ENCODE peak calls at places on chromosome 19, in nine cellular contexts. One of them, this sample, is unnamed.

GRCh38 chr19:51258165-51258564 is 7.3 kb downstream of the SIGLECL1 start:
- DNase-seq in Peyer's patch: no peak
- DNase-seq in IMR-90: no peak
- DNase-seq in A549: no peak
- DNase-seq in right cardiac atrium: no peak
- DNase-seq in psoas muscle: no peak
- DNase-seq in neuronal stem cell: no peak
- DNase-seq in mucosa of descending colon: no peak
- DNase-seq in breast epithelium: no peak
- DNase-seq in this sample: no peak

GRCh38 chr19:6359517-6359916 is 1.8 kb upstream of the CLPP start:
- DNase-seq in Peyer's patch: no peak
- DNase-seq in IMR-90: no peak
- DNase-seq in A549: no peak
- DNase-seq in right cardiac atrium: no peak
- DNase-seq in psoas muscle: no peak
- DNase-seq in neuronal stem cell: no peak
- DNase-seq in mucosa of descending colon: no peak
- DNase-seq in breast epithelium: no peak
- DNase-seq in this sample: no peak

GRCh38 chr19:35781650-35782049 is 6.3 kb downstream of the ARHGAP33 start:
- DNase-seq in Peyer's patch: no peak
- DNase-seq in IMR-90: no peak
- DNase-seq in A549: no peak
- DNase-seq in right cardiac atrium: no peak
- DNase-seq in psoas muscle: no peak
- DNase-seq in neuronal stem cell: no peak
- DNase-seq in mucosa of descending colon: no peak
- DNase-seq in breast epithelium: no peak
- DNase-seq in this sample: no peak

GRCh38 chr19:1935484-1936208 is 5.3 kb upstream of the CSNK1G2 start:
- DNase-seq in Peyer's patch: no peak
- DNase-seq in IMR-90: peak; percentile 28
- DNase-seq in A549: no peak
- DNase-seq in right cardiac atrium: peak; percentile 81
- DNase-seq in psoas muscle: peak; percentile 80
- DNase-seq in neuronal stem cell: no peak
- DNase-seq in mucosa of descending colon: no peak
- DNase-seq in breast epithelium: no peak
- DNase-seq in this sample: no peak

GRCh38 chr19:49808762-49809154 is 4.3 kb downstream of the FUZ start:
- DNase-seq in Peyer's patch: peak; percentile 97
- DNase-seq in IMR-90: peak; percentile 71
- DNase-seq in A549: peak; percentile 88
- DNase-seq in right cardiac atrium: peak; percentile 98
- DNase-seq in psoas muscle: peak; percentile 96
- DNase-seq in neuronal stem cell: peak; percentile 94
- DNase-seq in mucosa of descending colon: peak; percentile 93
- DNase-seq in breast epithelium: peak; percentile 90
- DNase-seq in this sample: peak; percentile 94

GRCh38 chr19:49470615-49470978 is 3.4 kb upstream of the FLT3LG start:
- DNase-seq in Peyer's patch: no peak
- DNase-seq in IMR-90: no peak
- DNase-seq in A549: no peak
- DNase-seq in right cardiac atrium: no peak
- DNase-seq in psoas muscle: peak; percentile 62
- DNase-seq in neuronal stem cell: no peak
- DNase-seq in mucosa of descending colon: no peak
- DNase-seq in breast epithelium: no peak
- DNase-seq in this sample: no peak

GRCh38 chr19:17246681-17247425 is 1.1 kb upstream of the NR2F6 start:
- DNase-seq in Peyer's patch: peak; percentile 79
- DNase-seq in IMR-90: peak; percentile 23
- DNase-seq in A549: no peak
- DNase-seq in right cardiac atrium: peak; percentile 85
- DNase-seq in psoas muscle: peak; percentile 72
- DNase-seq in neuronal stem cell: no peak
- DNase-seq in mucosa of descending colon: peak; percentile 79
- DNase-seq in breast epithelium: no peak
- DNase-seq in this sample: peak; percentile 66

GRCh38 chr19:53161123-53161522 is 2.3 kb upstream of the ZNF347 start:
- DNase-seq in Peyer's patch: no peak
- DNase-seq in IMR-90: no peak
- DNase-seq in A549: no peak
- DNase-seq in right cardiac atrium: no peak
- DNase-seq in psoas muscle: no peak
- DNase-seq in neuronal stem cell: no peak
- DNase-seq in mucosa of descending colon: no peak
- DNase-seq in breast epithelium: no peak
- DNase-seq in this sample: no peak

GRCh38 chr19:7795555-7796161 is 32.6 kb downstream of the CLEC4M start:
- DNase-seq in Peyer's patch: no peak
- DNase-seq in IMR-90: peak; percentile 78
- DNase-seq in A549: no peak
- DNase-seq in right cardiac atrium: no peak
- DNase-seq in psoas muscle: no peak
- DNase-seq in neuronal stem cell: no peak
- DNase-seq in mucosa of descending colon: no peak
- DNase-seq in breast epithelium: no peak
- DNase-seq in this sample: no peak

GRCh38 chr19:628168-628567 is 5.2 kb downstream of the POLRMT start:
- DNase-seq in Peyer's patch: no peak
- DNase-seq in IMR-90: no peak
- DNase-seq in A549: no peak
- DNase-seq in right cardiac atrium: peak; percentile 45
- DNase-seq in psoas muscle: no peak
- DNase-seq in neuronal stem cell: no peak
- DNase-seq in mucosa of descending colon: no peak
- DNase-seq in breast epithelium: no peak
- DNase-seq in this sample: no peak

GRCh38 chr19:294819-295686 is 3.9 kb upstream of the PLPP2 start:
- DNase-seq in Peyer's patch: peak; percentile 70
- DNase-seq in IMR-90: peak; percentile 12
- DNase-seq in A549: peak; percentile 50
- DNase-seq in right cardiac atrium: peak; percentile 69
- DNase-seq in psoas muscle: peak; percentile 52
- DNase-seq in neuronal stem cell: no peak
- DNase-seq in mucosa of descending colon: peak; percentile 72
- DNase-seq in breast epithelium: no peak
- DNase-seq in this sample: peak; percentile 67

GRCh38 chr19:17555929-17556813 is 722 bp downstream of the COLGALT1 start:
- DNase-seq in Peyer's patch: peak; percentile 83
- DNase-seq in IMR-90: peak; percentile 44
- DNase-seq in A549: no peak
- DNase-seq in right cardiac atrium: peak; percentile 87
- DNase-seq in psoas muscle: peak; percentile 80
- DNase-seq in neuronal stem cell: peak; percentile 27
- DNase-seq in mucosa of descending colon: peak; percentile 83
- DNase-seq in breast epithelium: no peak
- DNase-seq in this sample: peak; percentile 88

GRCh38 chr19:6459356-6460098 is at the start of gene SLC25A23:
- DNase-seq in Peyer's patch: peak; percentile 81
- DNase-seq in IMR-90: peak; percentile 64
- DNase-seq in A549: peak; percentile 66
- DNase-seq in right cardiac atrium: peak; percentile 92
- DNase-seq in psoas muscle: peak; percentile 78
- DNase-seq in neuronal stem cell: peak; percentile 76
- DNase-seq in mucosa of descending colon: peak; percentile 88
- DNase-seq in breast epithelium: peak; percentile 38
- DNase-seq in this sample: peak; percentile 77

GRCh38 chr19:5624154-5624663 is 1.3 kb downstream of the SAFB start:
- DNase-seq in Peyer's patch: peak; percentile 54
- DNase-seq in IMR-90: peak; percentile 61
- DNase-seq in A549: no peak
- DNase-seq in right cardiac atrium: peak; percentile 68
- DNase-seq in psoas muscle: peak; percentile 71
- DNase-seq in neuronal stem cell: no peak
- DNase-seq in mucosa of descending colon: peak; percentile 55
- DNase-seq in breast epithelium: peak; percentile 27
- DNase-seq in this sample: peak; percentile 60

GRCh38 chr19:42480335-42481095 is 37.8 kb upstream of the CXCL17 start:
- DNase-seq in Peyer's patch: no peak
- DNase-seq in IMR-90: peak; percentile 47
- DNase-seq in A549: no peak
- DNase-seq in right cardiac atrium: no peak
- DNase-seq in psoas muscle: no peak
- DNase-seq in neuronal stem cell: no peak
- DNase-seq in mucosa of descending colon: no peak
- DNase-seq in breast epithelium: no peak
- DNase-seq in this sample: no peak

GRCh38 chr19:39405930-39406655 is 554 bp upstream of the ZFP36 start:
- DNase-seq in Peyer's patch: peak; percentile 96
- DNase-seq in IMR-90: no peak
- DNase-seq in A549: no peak
- DNase-seq in right cardiac atrium: no peak
- DNase-seq in psoas muscle: no peak
- DNase-seq in neuronal stem cell: no peak
- DNase-seq in mucosa of descending colon: no peak
- DNase-seq in breast epithelium: peak; percentile 79
- DNase-seq in this sample: no peak

DNA sequence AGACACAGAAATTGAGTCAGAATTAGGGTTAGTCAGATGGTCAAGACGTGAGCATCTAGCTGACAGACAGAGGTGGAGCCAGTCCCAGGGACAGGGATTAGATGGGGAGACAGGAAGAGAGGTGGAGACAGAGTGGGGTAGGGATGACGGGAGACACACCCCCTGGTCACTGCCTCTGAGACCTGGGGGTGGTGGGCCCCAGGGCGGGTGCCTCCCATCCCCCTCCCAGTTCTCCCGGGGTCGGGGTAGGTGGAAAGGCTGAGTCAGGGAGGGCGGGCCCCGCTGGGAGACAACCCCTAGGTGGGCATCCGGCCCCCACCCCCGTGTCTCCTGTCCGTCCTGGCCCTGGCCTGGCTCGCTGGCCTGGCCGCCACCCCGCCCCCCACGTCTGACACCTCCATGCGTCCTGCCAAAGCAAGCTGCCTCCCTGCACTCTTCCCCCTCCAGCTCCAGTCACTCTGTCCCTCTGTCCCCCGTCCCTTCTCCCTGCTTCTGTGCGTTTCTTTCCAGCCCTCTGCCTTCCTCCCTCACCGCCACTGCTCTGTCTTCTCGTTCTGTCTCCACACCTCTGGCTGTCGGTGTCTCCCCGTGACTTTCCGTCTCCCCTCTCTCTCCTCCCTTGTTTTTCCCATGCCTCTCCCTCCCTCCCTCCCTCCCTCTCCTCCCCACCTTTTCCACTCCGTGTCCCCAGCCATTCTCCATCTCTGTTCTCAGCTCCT is 15.1 kb downstream of the CCDC97 start:
- DNase-seq in Peyer's patch: peak; percentile 69
- DNase-seq in IMR-90: peak; percentile 90
- DNase-seq in A549: peak; percentile 83
- DNase-seq in right cardiac atrium: peak; percentile 93
- DNase-seq in psoas muscle: peak; percentile 84
- DNase-seq in neuronal stem cell: no peak
- DNase-seq in mucosa of descending colon: peak; percentile 63
- DNase-seq in breast epithelium: peak; percentile 53
- DNase-seq in this sample: peak; percentile 79
- H3K4me3 ChIP-seq in Peyer's patch: no peak overlapping the region
- H3K4me3 ChIP-seq in IMR-90: no peak overlapping the region
- H3K4me3 ChIP-seq in A549: no peak overlapping the region
- H3K4me3 ChIP-seq in right cardiac atrium: peak overlapping the region; percentile 18
- H3K4me3 ChIP-seq in psoas muscle: peak overlapping the region; percentile 53
- H3K4me3 ChIP-seq in neuronal stem cell: peak overlapping the region; percentile 58
- H3K4me3 ChIP-seq in mucosa of descending colon: no peak overlapping the region
- H3K4me3 ChIP-seq in breast epithelium: peak overlapping the region; percentile 44
- H3K4me3 ChIP-seq in this sample: peak overlapping the region; percentile 45

DNA sequence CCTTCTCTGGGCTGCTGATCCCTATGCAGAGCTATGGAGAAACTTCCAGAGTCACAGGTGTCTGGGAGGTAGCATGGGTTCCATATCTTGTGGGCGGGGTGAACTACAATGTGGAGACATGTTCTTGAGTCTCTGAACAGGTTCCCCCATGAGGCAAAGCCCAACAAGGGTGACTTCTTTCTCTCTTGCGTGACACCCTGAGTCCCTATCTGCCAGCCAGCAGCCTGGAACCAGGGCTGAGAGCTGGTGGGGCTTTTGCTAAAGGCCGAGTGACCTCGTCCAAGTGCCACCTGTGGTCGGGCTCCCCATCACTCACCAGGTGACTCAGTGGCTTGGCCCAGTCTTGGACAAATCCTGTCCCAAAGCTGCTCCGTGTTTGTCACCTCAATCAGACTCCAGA is 88.0 kb upstream of the ZNF536 start:
- DNase-seq in Peyer's patch: no peak
- DNase-seq in IMR-90: no peak
- DNase-seq in A549: no peak
- DNase-seq in right cardiac atrium: no peak
- DNase-seq in psoas muscle: no peak
- DNase-seq in neuronal stem cell: no peak
- DNase-seq in mucosa of descending colon: no peak
- DNase-seq in breast epithelium: no peak
- DNase-seq in this sample: no peak
- H3K4me1 ChIP-seq in Peyer's patch: no peaks in the 10 kb centered on the region
- H3K4me1 ChIP-seq in IMR-90: no peaks in the 10 kb centered on the region
- H3K4me1 ChIP-seq in A549: no peaks in the 10 kb centered on the region
- H3K4me1 ChIP-seq in right cardiac atrium: no peaks in the 10 kb centered on the region
- H3K4me1 ChIP-seq in psoas muscle: no peaks in the 10 kb centered on the region
- H3K4me1 ChIP-seq in neuronal stem cell: peaks cover 2% of the 10 kb centered on the region
- H3K4me1 ChIP-seq in mucosa of descending colon: no peaks in the 10 kb centered on the region
- H3K4me1 ChIP-seq in breast epithelium: no peaks in the 10 kb centered on the region
- H3K4me1 ChIP-seq in this sample: no peaks in the 10 kb centered on the region

GRCh38 chr19:13843104-13843921 is 33.6 kb upstream of the NANOS3 start:
- DNase-seq in Peyer's patch: peak; percentile 71
- DNase-seq in IMR-90: peak; percentile 47
- DNase-seq in A549: no peak
- DNase-seq in right cardiac atrium: peak; percentile 85
- DNase-seq in psoas muscle: peak; percentile 69
- DNase-seq in neuronal stem cell: no peak
- DNase-seq in mucosa of descending colon: peak; percentile 82
- DNase-seq in breast epithelium: peak; percentile 92
- DNase-seq in this sample: no peak
- H3K9me3 ChIP-seq in Peyer's patch: no peaks in the 10 kb centered on the region
- H3K9me3 ChIP-seq in IMR-90: no peaks in the 10 kb centered on the region
- H3K9me3 ChIP-seq in A549: no peaks in the 10 kb centered on the region
- H3K9me3 ChIP-seq in right cardiac atrium: no peaks in the 10 kb centered on the region
- H3K9me3 ChIP-seq in psoas muscle: no peaks in the 10 kb centered on the region
- H3K9me3 ChIP-seq in neuronal stem cell: no peaks in the 10 kb centered on the region
- H3K9me3 ChIP-seq in mucosa of descending colon: no peaks in the 10 kb centered on the region
- H3K9me3 ChIP-seq in breast epithelium: no peaks in the 10 kb centered on the region
- H3K9me3 ChIP-seq in this sample: no peaks in the 10 kb centered on the region

GRCh38 chr19:34066007-34066656 is 106.2 kb upstream of the LSM14A start:
- DNase-seq in Peyer's patch: no peak
- DNase-seq in IMR-90: no peak
- DNase-seq in A549: no peak
- DNase-seq in right cardiac atrium: no peak
- DNase-seq in psoas muscle: no peak
- DNase-seq in neuronal stem cell: no peak
- DNase-seq in mucosa of descending colon: no peak
- DNase-seq in breast epithelium: no peak
- DNase-seq in this sample: no peak

DNA sequence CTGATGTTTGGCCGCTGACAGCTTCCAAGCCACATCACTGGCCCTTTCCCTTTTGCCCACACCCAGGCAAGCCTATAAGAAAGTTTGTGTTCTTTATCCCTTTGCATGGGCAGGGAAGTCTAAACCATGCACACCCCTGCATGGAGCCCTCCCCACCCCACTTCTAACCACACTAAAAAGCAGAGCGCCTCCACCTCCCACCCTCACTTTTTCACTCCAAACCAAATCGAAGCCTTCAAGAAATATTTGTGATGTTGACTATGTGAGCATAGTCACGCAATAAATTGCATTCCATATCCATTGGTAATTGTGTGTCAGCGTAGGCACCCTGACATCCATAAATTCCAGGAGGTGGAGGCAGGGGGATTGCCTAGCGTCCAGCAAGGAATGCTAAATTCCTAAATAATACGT is 104.4 kb upstream of the LSM14A start:
- DNase-seq in Peyer's patch: no peak
- DNase-seq in IMR-90: peak; percentile 34
- DNase-seq in A549: peak; percentile 89
- DNase-seq in right cardiac atrium: no peak
- DNase-seq in psoas muscle: no peak
- DNase-seq in neuronal stem cell: no peak
- DNase-seq in mucosa of descending colon: no peak
- DNase-seq in breast epithelium: no peak
- DNase-seq in this sample: no peak
- H3K4me3 ChIP-seq in Peyer's patch: no peak overlapping the region
- H3K4me3 ChIP-seq in IMR-90: no peak overlapping the region
- H3K4me3 ChIP-seq in A549: peak overlapping the region; percentile 1
- H3K4me3 ChIP-seq in right cardiac atrium: no peak overlapping the region
- H3K4me3 ChIP-seq in psoas muscle: no peak overlapping the region
- H3K4me3 ChIP-seq in neuronal stem cell: no peak overlapping the region
- H3K4me3 ChIP-seq in mucosa of descending colon: no peak overlapping the region
- H3K4me3 ChIP-seq in breast epithelium: no peak overlapping the region
- H3K4me3 ChIP-seq in this sample: no peak overlapping the region